ENCODE peak calls at places on chromosomes 11 and 22, in five cellular contexts. One of them, this sample, is unnamed.

GRCh38 chr22:24973867-24974266 is 21.4 kb downstream of the KIAA1671 start:
- DNase-seq in astrocyte of the spinal cord: no peak
- DNase-seq in heart right ventricle: no peak
- DNase-seq in AG04450: no peak
- DNase-seq in mammary epithelial cell: no peak
- DNase-seq in this sample: no peak

GRCh38 chr11:113664069-113664980 is 41.8 kb downstream of the TMPRSS5 start:
- DNase-seq in astrocyte of the spinal cord: peak
- DNase-seq in heart right ventricle: no peak
- DNase-seq in AG04450: no peak
- DNase-seq in mammary epithelial cell: peak
- DNase-seq in this sample: no peak

GRCh38 chr11:132463941-132464340 is 1068.4 kb downstream of the OPCML start:
- DNase-seq in astrocyte of the spinal cord: no peak
- DNase-seq in heart right ventricle: peak
- DNase-seq in AG04450: no peak
- DNase-seq in mammary epithelial cell: no peak
- DNase-seq in this sample: no peak

GRCh38 chr11:123129920-123130319 is 65.1 kb downstream of the CLMP start:
- DNase-seq in astrocyte of the spinal cord: peak
- DNase-seq in heart right ventricle: no peak
- DNase-seq in AG04450: peak
- DNase-seq in mammary epithelial cell: peak
- DNase-seq in this sample: no peak

GRCh38 chr22:45726081-45726480 is 54.4 kb downstream of the ATXN10 start:
- DNase-seq in astrocyte of the spinal cord: no peak
- DNase-seq in heart right ventricle: no peak
- DNase-seq in AG04450: no peak
- DNase-seq in mammary epithelial cell: no peak
- DNase-seq in this sample: no peak

GRCh38 chr11:75169101-75169885 is 18.4 kb downstream of the SLCO2B1 start:
- DNase-seq in astrocyte of the spinal cord: no peak
- DNase-seq in heart right ventricle: no peak
- DNase-seq in AG04450: no peak
- DNase-seq in mammary epithelial cell: no peak
- DNase-seq in this sample: no peak

GRCh38 chr11:13868710-13869403 is 93.7 kb upstream of the SPON1 start:
- DNase-seq in astrocyte of the spinal cord: no peak
- DNase-seq in heart right ventricle: no peak
- DNase-seq in AG04450: no peak
- DNase-seq in mammary epithelial cell: peak
- DNase-seq in this sample: no peak

GRCh38 chr22:38465673-38466490 is 2.0 kb upstream of the KDELR3 start:
- DNase-seq in astrocyte of the spinal cord: no peak
- DNase-seq in heart right ventricle: no peak
- DNase-seq in AG04450: no peak
- DNase-seq in mammary epithelial cell: no peak
- DNase-seq in this sample: no peak

GRCh38 chr11:114832532-114833125 is 154.3 kb downstream of the NXPE2 start:
- DNase-seq in astrocyte of the spinal cord: no peak
- DNase-seq in heart right ventricle: no peak
- DNase-seq in AG04450: no peak
- DNase-seq in mammary epithelial cell: no peak
- DNase-seq in this sample: peak

GRCh38 chr11:2789791-2790580 is 90.2 kb upstream of the KCNQ1OT1 start:
- DNase-seq in astrocyte of the spinal cord: no peak
- DNase-seq in heart right ventricle: no peak
- DNase-seq in AG04450: no peak
- DNase-seq in mammary epithelial cell: no peak
- DNase-seq in this sample: no peak

GRCh38 chr22:44395116-44396005 is 82.6 kb upstream of the SHISAL1 start:
- DNase-seq in astrocyte of the spinal cord: no peak
- DNase-seq in heart right ventricle: no peak
- DNase-seq in AG04450: no peak
- DNase-seq in mammary epithelial cell: no peak
- DNase-seq in this sample: no peak

GRCh38 chr11:117366183-117366582 is 38.5 kb downstream of the CEP164 start:
- DNase-seq in astrocyte of the spinal cord: no peak
- DNase-seq in heart right ventricle: no peak
- DNase-seq in AG04450: no peak
- DNase-seq in mammary epithelial cell: no peak
- DNase-seq in this sample: no peak
- TF ChIP-seq CTCF in astrocyte of the spinal cord: no peak
- TF ChIP-seq CTCF in heart right ventricle: no peak
- TF ChIP-seq CTCF in AG04450: no peak
- TF ChIP-seq CTCF in mammary epithelial cell: no peak
- TF ChIP-seq CTCF in this sample: no peak

DNA sequence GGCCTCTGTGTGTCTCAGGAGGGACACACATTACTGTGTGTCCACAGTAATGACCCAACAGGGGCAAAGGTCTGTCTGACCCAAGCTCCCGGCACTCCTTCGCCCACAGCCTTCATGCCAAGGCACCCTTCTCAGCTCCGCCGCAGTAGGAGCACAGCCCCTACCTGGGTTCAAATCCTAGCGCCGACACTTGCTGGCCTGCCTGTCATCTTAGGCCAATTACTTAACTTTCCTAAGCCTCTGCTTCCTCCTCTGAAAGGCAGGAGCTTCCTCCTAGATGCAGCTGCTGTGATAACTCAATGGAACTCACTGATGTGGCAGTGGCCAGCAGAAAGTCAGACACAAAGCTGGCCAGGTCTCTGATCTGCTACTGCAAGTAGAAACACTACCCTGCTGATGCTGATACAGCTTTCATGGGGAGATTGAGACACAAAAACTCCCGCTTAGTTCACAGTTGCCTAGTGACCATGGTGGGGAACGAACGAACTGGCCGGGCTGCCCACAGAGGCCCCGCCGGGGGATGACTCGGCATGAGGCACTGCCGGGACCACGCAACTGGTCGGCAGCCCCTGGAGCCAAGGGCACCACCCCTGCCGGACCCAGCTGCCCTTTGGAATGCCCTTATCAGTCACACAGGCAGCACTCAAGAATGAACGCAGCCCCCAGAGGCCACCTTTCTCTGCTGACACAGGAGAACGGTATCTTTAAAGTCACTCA is 8.1 kb downstream of the EHD1 start:
- DNase-seq in astrocyte of the spinal cord: peak
- DNase-seq in heart right ventricle: no peak
- DNase-seq in AG04450: no peak
- DNase-seq in mammary epithelial cell: peak
- DNase-seq in this sample: no peak
- H3K4me3 ChIP-seq in astrocyte of the spinal cord: no peak
- H3K4me3 ChIP-seq in heart right ventricle: peak
- H3K4me3 ChIP-seq in AG04450: peak
- H3K4me3 ChIP-seq in mammary epithelial cell: no peak
- H3K4me3 ChIP-seq in this sample: no peak

GRCh38 chr11:68010058-68011041 is at the start of gene ALDH3B1:
- DNase-seq in astrocyte of the spinal cord: peak
- DNase-seq in heart right ventricle: peak
- DNase-seq in AG04450: no peak
- DNase-seq in mammary epithelial cell: peak
- DNase-seq in this sample: peak

GRCh38 chr11:68008381-68009337 is 1.5 kb upstream of the ALDH3B1 start:
- DNase-seq in astrocyte of the spinal cord: no peak
- DNase-seq in heart right ventricle: no peak
- DNase-seq in AG04450: no peak
- DNase-seq in mammary epithelial cell: no peak
- DNase-seq in this sample: no peak

GRCh38 chr11:68011046-68011943 is 1.2 kb downstream of the ALDH3B1 start:
- DNase-seq in astrocyte of the spinal cord: no peak
- DNase-seq in heart right ventricle: no peak
- DNase-seq in AG04450: no peak
- DNase-seq in mammary epithelial cell: no peak
- DNase-seq in this sample: no peak

GRCh38 chr11:68007498-68008380 is 2.4 kb upstream of the ALDH3B1 start:
- DNase-seq in astrocyte of the spinal cord: no peak
- DNase-seq in heart right ventricle: no peak
- DNase-seq in AG04450: no peak
- DNase-seq in mammary epithelial cell: no peak
- DNase-seq in this sample: no peak

DNA sequence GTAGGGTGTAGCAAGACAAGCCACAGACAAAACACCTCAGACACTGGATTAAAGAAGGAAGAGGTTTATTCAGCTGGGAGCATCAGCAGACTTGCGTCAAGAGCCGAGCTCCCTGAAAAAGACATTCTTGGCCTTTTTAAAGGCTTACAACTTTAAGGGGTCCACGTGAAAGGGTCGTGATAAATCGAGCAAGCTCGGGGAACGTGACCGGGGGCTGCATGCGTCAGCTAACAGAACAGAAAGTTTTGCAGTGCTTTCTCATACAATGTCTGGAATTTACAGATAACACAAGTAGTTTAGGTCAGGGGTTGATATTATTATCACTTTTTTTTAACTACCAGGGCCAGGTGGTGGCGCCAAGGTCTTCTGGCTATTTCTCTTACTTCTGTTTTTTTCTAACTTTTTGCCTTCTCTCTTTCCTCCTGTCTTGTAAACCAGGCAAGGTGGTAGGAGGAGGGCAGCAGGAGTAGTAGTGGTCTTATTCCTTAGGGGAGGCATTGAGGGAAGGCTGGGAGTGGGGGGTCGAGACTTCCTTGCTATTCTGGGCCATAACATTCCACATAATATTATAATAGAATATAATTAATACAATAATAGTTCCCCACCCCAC is 631 bp upstream of the ALDH3B1 start:
- DNase-seq in astrocyte of the spinal cord: peak
- DNase-seq in heart right ventricle: no peak
- DNase-seq in AG04450: no peak
- DNase-seq in mammary epithelial cell: peak
- DNase-seq in this sample: no peak
- TF ChIP-seq CTCF in astrocyte of the spinal cord: peak
- TF ChIP-seq CTCF in heart right ventricle: no peak
- TF ChIP-seq CTCF in AG04450: peak
- TF ChIP-seq CTCF in mammary epithelial cell: peak
- TF ChIP-seq CTCF in this sample: no peak

DNA sequence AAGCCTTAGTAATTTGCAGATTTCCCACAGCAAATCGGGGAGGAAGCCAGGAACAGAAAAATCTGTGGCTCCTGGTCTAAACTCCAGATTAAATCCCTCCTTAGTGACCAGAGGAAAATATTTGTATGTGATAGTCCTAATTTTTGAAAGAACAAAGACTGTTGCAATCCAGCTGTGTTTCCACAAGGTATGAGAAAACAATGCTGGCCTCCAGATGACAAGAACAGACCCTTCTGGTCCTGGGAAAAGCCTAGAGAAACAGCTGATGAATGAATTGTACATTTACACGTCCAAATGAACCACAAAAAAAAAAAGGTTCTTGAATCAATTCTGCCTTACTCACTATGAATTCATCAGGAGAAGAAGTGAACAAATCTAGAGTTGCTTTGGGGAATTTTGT is 63.7 kb downstream of the ETS1 start:
- DNase-seq in astrocyte of the spinal cord: peak
- DNase-seq in heart right ventricle: no peak
- DNase-seq in AG04450: no peak
- DNase-seq in mammary epithelial cell: peak
- DNase-seq in this sample: no peak
- H3K4me3 ChIP-seq in astrocyte of the spinal cord: no peak
- H3K4me3 ChIP-seq in heart right ventricle: peak
- H3K4me3 ChIP-seq in AG04450: no peak
- H3K4me3 ChIP-seq in mammary epithelial cell: no peak
- H3K4me3 ChIP-seq in this sample: no peak

GRCh38 chr11:6612816-6613136 is 760 bp upstream of the TAF10 start:
- DNase-seq in astrocyte of the spinal cord: no peak
- DNase-seq in heart right ventricle: peak
- DNase-seq in AG04450: no peak
- DNase-seq in mammary epithelial cell: no peak
- DNase-seq in this sample: no peak
- TF ChIP-seq CTCF in astrocyte of the spinal cord: peak
- TF ChIP-seq CTCF in heart right ventricle: peak
- TF ChIP-seq CTCF in AG04450: peak
- TF ChIP-seq CTCF in mammary epithelial cell: peak
- TF ChIP-seq CTCF in this sample: peak

This sample was measured in prostate gland.